ENCODE peak calls at places on chromosome 13, in four cellular contexts. One of them, this sample, is unnamed.

GRCh38 chr13:102402292-102402691 is 444 bp upstream of the FGF14 start:
- DNase-seq in lower lobe of right lung: no peak
- DNase-seq in psoas muscle: peak
- DNase-seq in ovary: no peak
- DNase-seq in this sample: peak

GRCh38 chr13:98525452-98525851 is 51.5 kb downstream of the STK24 start:
- DNase-seq in lower lobe of right lung: no peak
- DNase-seq in psoas muscle: no peak
- DNase-seq in ovary: no peak
- DNase-seq in this sample: no peak

GRCh38 chr13:76425930-76426329 is 460.3 kb downstream of the KCTD12 start:
- DNase-seq in ovary: no peak
- DNase-seq in lower lobe of right lung: no peak
- DNase-seq in psoas muscle: no peak
- DNase-seq in this sample: no peak

GRCh38 chr13:62085337-62085736 is 669.7 kb upstream of the PCDH20 start:
- DNase-seq in lower lobe of right lung: no peak
- DNase-seq in ovary: no peak
- DNase-seq in psoas muscle: no peak
- DNase-seq in this sample: no peak

GRCh38 chr13:110639935-110640334 is 24.6 kb downstream of the NAXD start:
- DNase-seq in ovary: no peak
- DNase-seq in lower lobe of right lung: no peak
- DNase-seq in psoas muscle: no peak
- DNase-seq in this sample: no peak

GRCh38 chr13:29621841-29622240 is 26.4 kb upstream of the SLC7A1 start:
- DNase-seq in psoas muscle: no peak
- DNase-seq in lower lobe of right lung: no peak
- DNase-seq in ovary: no peak
- DNase-seq in this sample: no peak

GRCh38 chr13:94968040-94968756 is 255.9 kb upstream of the SOX21 start:
- DNase-seq in ovary: peak
- DNase-seq in lower lobe of right lung: no peak
- DNase-seq in psoas muscle: no peak
- DNase-seq in this sample: no peak

GRCh38 chr13:42696191-42696590 is 85.2 kb upstream of the FAM216B start:
- DNase-seq in lower lobe of right lung: no peak
- DNase-seq in ovary: no peak
- DNase-seq in psoas muscle: no peak
- DNase-seq in this sample: no peak

GRCh38 chr13:113211774-113212173 is 2.4 kb downstream of the CUL4A start:
- DNase-seq in ovary: no peak
- DNase-seq in lower lobe of right lung: no peak
- DNase-seq in psoas muscle: no peak
- DNase-seq in this sample: no peak

GRCh38 chr13:44333950-44334675 is 39.5 kb upstream of the SERP2 start:
- DNase-seq in lower lobe of right lung: no peak
- DNase-seq in ovary: no peak
- DNase-seq in psoas muscle: no peak
- DNase-seq in this sample: no peak

GRCh38 chr13:98374750-98375149 is 197.7 kb upstream of the RNF113B start:
- DNase-seq in lower lobe of right lung: no peak
- DNase-seq in ovary: no peak
- DNase-seq in psoas muscle: no peak
- DNase-seq in this sample: no peak

GRCh38 chr13:112752711-112753541 is 63.1 kb downstream of the ATP11A start:
- DNase-seq in lower lobe of right lung: no peak
- DNase-seq in psoas muscle: no peak
- DNase-seq in ovary: no peak
- DNase-seq in this sample: no peak

GRCh38 chr13:27605610-27606200 is 14.6 kb downstream of the LNX2 start:
- DNase-seq in psoas muscle: no peak
- DNase-seq in ovary: no peak
- DNase-seq in lower lobe of right lung: no peak
- DNase-seq in this sample: no peak

GRCh38 chr13:28425796-28426195 is 69.1 kb downstream of the FLT1 start:
- DNase-seq in ovary: no peak
- DNase-seq in lower lobe of right lung: no peak
- DNase-seq in psoas muscle: no peak
- DNase-seq in this sample: no peak

GRCh38 chr13:60111726-60112125 is 52.0 kb downstream of the DIAPH3 start:
- DNase-seq in ovary: no peak
- DNase-seq in lower lobe of right lung: no peak
- DNase-seq in psoas muscle: no peak
- DNase-seq in this sample: no peak

GRCh38 chr13:29886446-29886845 is 36.0 kb upstream of the UBL3 start:
- DNase-seq in lower lobe of right lung: no peak
- DNase-seq in ovary: no peak
- DNase-seq in psoas muscle: no peak
- DNase-seq in this sample: no peak

GRCh38 chr13:39474600-39474999 is 128.4 kb downstream of the LHFPL6 start:
- DNase-seq in ovary: no peak
- DNase-seq in lower lobe of right lung: no peak
- DNase-seq in psoas muscle: no peak
- DNase-seq in this sample: no peak

GRCh38 chr13:20161275-20161950 is 561 bp upstream of the GJA3 start:
- DNase-seq in lower lobe of right lung: no peak
- DNase-seq in ovary: no peak
- DNase-seq in psoas muscle: no peak
- DNase-seq in this sample: no peak

GRCh38 chr13:48400820-48401219 is 12.1 kb downstream of the LPAR6 start:
- DNase-seq in psoas muscle: no peak
- DNase-seq in ovary: no peak
- DNase-seq in lower lobe of right lung: no peak
- DNase-seq in this sample: no peak

GRCh38 chr13:52744842-52745241 is 5.2 kb upstream of the CNMD start:
- DNase-seq in lower lobe of right lung: no peak
- DNase-seq in psoas muscle: no peak
- DNase-seq in ovary: no peak
- DNase-seq in this sample: no peak

GRCh38 chr13:40101708-40102359 is 446.4 kb downstream of the COG6 start:
- DNase-seq in lower lobe of right lung: no peak
- DNase-seq in psoas muscle: no peak
- DNase-seq in ovary: no peak
- DNase-seq in this sample: no peak

GRCh38 chr13:30253830-30254229 is 53.5 kb downstream of the KATNAL1 start:
- DNase-seq in lower lobe of right lung: no peak
- DNase-seq in psoas muscle: no peak
- DNase-seq in ovary: no peak
- DNase-seq in this sample: no peak

GRCh38 chr13:24834902-24835510 is 71.0 kb downstream of the RNF17 start:
- DNase-seq in ovary: no peak
- DNase-seq in psoas muscle: no peak
- DNase-seq in lower lobe of right lung: no peak
- DNase-seq in this sample: no peak

GRCh38 chr13:30889196-30889690 is 16.8 kb upstream of the MEDAG start:
- DNase-seq in ovary: no peak
- DNase-seq in psoas muscle: no peak
- DNase-seq in lower lobe of right lung: no peak
- DNase-seq in this sample: no peak

GRCh38 chr13:27965740-27966640 is 3.1 kb downstream of the CDX2 start:
- DNase-seq in psoas muscle: no peak
- DNase-seq in ovary: no peak
- DNase-seq in lower lobe of right lung: no peak
- DNase-seq in this sample: no peak

GRCh38 chr13:27857271-27857670 is 62.5 kb upstream of the PDX1 start:
- DNase-seq in lower lobe of right lung: no peak
- DNase-seq in ovary: no peak
- DNase-seq in psoas muscle: no peak
- DNase-seq in this sample: no peak

GRCh38 chr13:21616205-21616604 is 12.2 kb upstream of the MICU2 start:
- DNase-seq in psoas muscle: no peak
- DNase-seq in ovary: no peak
- DNase-seq in lower lobe of right lung: no peak
- DNase-seq in this sample: no peak
- H3K4me3 ChIP-seq in psoas muscle: no peak
- H3K4me3 ChIP-seq in ovary: no peak
- H3K4me3 ChIP-seq in lower lobe of right lung: no peak
- H3K4me3 ChIP-seq in this sample: no peak

GRCh38 chr13:33610471-33611015 is 207.4 kb upstream of the RFC3 start:
- DNase-seq in psoas muscle: peak
- DNase-seq in ovary: peak
- DNase-seq in lower lobe of right lung: peak
- DNase-seq in this sample: peak
- H3K4me3 ChIP-seq in psoas muscle: peak
- H3K4me3 ChIP-seq in ovary: no peak
- H3K4me3 ChIP-seq in lower lobe of right lung: peak
- H3K4me3 ChIP-seq in this sample: peak

DNA sequence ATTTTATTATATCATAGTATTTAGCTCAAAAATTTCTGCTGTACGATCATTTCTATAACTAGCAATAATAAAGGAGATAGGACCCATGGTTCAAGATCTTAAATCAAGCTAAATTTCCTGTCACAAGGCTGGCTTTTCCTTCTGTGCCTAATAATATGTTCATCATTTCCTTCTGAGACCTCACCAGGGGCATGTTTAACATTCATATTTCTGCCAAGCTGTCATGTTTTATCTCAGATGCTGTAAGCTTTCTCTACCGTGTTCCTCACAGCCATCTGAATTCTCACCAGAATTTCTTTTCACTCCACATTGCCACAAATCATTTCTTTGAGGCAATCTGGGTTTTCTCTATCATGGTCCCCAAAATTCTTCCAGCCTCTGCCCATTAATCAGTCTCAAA is 482.3 kb upstream of the SGCG start:
- DNase-seq in ovary: no peak
- DNase-seq in lower lobe of right lung: no peak
- DNase-seq in psoas muscle: no peak
- DNase-seq in this sample: no peak
- H3K4me3 ChIP-seq in ovary: no peak
- H3K4me3 ChIP-seq in lower lobe of right lung: no peak
- H3K4me3 ChIP-seq in psoas muscle: no peak
- H3K4me3 ChIP-seq in this sample: no peak

DNA sequence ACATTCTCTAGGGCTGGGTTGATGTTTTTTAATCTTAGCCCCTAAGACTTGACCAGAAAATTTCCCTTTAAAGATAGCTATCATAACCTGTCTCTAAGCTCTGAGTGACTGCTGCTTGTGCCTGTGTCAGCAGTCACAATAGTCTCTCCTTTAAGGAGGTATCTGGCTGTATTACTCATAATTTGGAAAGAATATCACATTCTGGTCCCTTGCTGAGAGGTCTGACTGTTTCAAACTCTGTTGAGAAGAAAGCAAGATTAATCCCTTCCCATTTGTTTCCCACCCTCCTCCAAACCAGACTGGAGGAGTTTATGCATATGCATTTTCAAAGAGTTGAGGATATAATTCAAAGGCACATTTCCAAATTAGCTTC is 2.3 kb downstream of the HTR2A start:
- DNase-seq in ovary: no peak
- DNase-seq in lower lobe of right lung: no peak
- DNase-seq in psoas muscle: no peak
- DNase-seq in this sample: no peak
- H3K4me3 ChIP-seq in ovary: peak
- H3K4me3 ChIP-seq in lower lobe of right lung: peak
- H3K4me3 ChIP-seq in psoas muscle: peak
- H3K4me3 ChIP-seq in this sample: peak